ENCODE peak calls at places on chromosomes 16 and 17, in five cellular contexts. C is right lobe of liver, A is IMR-90, H is astrocyte of the cerebellum, E is AG09319. K is an unnamed sample.

GRCh38 chr17:16287563-16288027 is 65.7 kb downstream of the CENPV start:
- DNase-seq in H (peak), C (no peak), E (peak), A (peak), K (no peak)

GRCh38 chr17:59093702-59094231 is 12.9 kb downstream of the TRIM37 start:
- DNase-seq in C (no peak), H (peak), E (peak), A (peak), K (no peak)

GRCh38 chr16:53968896-53969295 is 264.9 kb downstream of the FTO start:
- DNase-seq in C (no peak), A (peak), E (no peak), H (no peak), K (no peak)

GRCh38 chr16:30949655-30950515 is 1.0 kb downstream of the ORAI3 start:
- DNase-seq in E (peak), A (peak), H (no peak), C (peak), K (no peak)

GRCh38 chr17:21042434-21043295 is at the start of gene USP22:
- DNase-seq in E (no peak), H (no peak), C (no peak), A (no peak), K (peak)

GRCh38 chr17:31015639-31016038 is 44.8 kb downstream of the RNF135 start:
- DNase-seq in E (no peak), H (no peak), C (no peak), A (no peak), K (no peak)

GRCh38 chr16:53093162-53093744 is 38.5 kb downstream of the CHD9 start:
- DNase-seq in E (no peak), C (no peak), H (no peak), A (no peak), K (no peak)

GRCh38 chr16:85347213-85347591 is 234.9 kb upstream of the CIBAR2 start:
- DNase-seq in A (no peak), H (no peak), C (no peak), E (no peak), K (no peak)

GRCh38 chr17:11986179-11986938 is 10.9 kb downstream of the ZNF18 start:
- DNase-seq in A (no peak), E (no peak), H (peak), C (peak), K (no peak)

GRCh38 chr17:82235775-82236141 is 6.9 kb downstream of the SLC16A3 start:
- DNase-seq in C (no peak), A (no peak), E (no peak), H (no peak), K (no peak)

GRCh38 chr17:2797632-2798031 is 1.4 kb downstream of the RAP1GAP2 start:
- DNase-seq in C (no peak), E (no peak), A (no peak), H (no peak), K (no peak)

GRCh38 chr16:86292171-86292775 is 218.1 kb upstream of the FOXF1 start:
- DNase-seq in H (no peak), E (no peak), A (no peak), C (no peak), K (no peak)

GRCh38 chr16:89033796-89034572 is 57.0 kb upstream of the CBFA2T3 start:
- DNase-seq in E (no peak), H (no peak), C (no peak), A (no peak), K (no peak)

DNA sequence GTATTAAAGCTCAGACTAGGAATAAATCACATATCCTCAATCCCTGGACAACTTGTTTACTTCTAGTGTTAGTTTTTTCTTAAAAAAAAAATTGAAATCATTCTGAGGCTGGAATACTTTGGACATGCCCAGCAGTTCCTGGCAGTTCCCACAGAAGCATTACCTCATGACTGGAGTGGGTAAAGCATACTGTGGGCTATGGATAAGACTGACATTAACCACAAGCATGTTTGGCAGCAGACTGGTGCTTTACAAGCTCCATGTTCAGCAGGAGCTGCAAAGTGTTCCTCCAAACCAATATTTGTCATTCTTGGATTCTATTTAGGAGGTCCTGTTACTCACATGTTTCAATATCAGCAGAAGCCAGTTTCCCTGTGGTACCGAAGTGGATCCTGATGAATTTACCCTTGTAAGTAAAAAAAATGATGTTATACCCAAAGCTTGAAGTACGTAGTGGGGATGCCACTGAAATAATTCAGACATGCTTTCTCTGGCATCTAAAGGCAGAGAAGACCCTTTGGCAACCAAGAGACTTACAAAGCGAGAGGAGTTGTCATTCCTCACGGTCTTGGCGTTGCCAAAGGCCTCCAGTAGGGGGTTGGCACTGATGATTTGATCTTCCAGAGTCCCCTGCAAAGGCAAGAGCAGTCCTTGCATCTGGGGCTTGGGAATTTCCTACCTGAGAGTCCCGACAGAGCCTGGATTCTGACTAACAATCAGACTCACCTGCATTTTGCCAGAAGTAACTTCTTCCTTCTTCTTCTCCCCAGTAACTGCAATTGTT is 4.9 kb downstream of the MYH1 start:
- DNase-seq in E (no peak), A (peak), H (peak), C (no peak), K (no peak)
- TF ChIP-seq CTCF in E (no peak), A (no peak), H (no peak), C (no peak), K (no peak)

DNA sequence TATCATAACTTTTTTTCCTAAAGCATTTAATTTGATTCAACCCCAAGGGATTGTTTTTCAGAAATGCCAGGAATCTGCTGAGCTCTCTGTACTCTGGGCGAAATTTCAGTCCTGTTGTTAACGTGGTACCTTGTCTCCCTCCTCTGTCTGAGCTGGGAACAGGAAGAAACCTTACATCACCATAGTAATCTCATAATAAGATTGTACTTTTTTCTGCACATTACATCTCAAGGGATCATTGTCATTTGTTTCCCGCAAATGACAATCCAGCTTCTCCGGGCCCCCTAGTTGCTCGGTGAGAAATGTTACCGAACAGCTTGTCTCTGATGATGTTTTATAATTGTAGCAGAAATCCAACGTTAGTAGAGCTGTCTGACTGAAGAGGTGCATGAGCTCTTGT is 152.7 kb upstream of the ERCC4 start:
- DNase-seq in A (no peak), E (no peak), C (no peak), H (peak), K (no peak)
- TF ChIP-seq CTCF in A (no peak), E (no peak), C (peak), H (peak), K (peak)

DNA sequence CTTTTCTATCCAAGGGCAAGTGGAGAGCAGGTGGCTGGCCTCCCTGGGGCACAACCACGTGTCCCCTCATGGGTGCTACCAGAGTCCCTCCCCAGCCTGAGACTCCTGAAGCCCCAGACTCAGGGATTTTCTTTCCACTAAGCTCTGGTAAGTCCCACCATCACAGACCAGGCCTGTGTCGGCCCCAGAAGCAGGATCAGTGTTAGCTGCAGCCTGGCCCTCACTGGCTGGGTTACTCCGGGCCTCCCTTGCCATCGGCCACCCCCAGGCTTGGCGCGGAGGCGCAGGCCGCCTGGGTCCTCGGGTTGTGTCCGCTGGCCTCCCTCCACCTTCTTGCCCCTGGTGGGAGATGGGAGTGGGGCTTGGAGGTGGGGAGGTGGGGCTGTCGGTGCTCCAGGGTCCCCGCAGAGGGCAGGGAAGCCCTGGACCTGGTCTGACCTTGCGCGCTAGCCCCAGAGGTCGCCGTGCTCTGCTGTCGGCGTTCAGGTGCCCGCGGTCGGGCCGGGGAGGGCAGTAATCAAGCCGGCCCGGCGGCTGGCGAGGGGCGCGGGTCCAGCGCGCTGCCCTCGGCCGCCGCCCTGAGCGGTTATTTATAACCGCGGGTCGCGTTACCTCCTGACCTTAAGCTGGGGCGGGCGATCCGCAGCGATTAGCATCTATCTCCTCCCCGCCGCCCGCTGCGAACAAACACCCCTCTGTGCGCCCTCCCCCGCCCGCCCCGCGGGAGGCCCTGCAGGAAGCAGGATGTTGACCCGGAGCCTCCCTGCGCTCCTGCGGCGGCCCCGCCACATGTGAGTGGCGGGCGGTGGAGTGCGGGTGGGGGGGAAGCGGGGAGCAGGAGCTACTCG is 78.1 kb upstream of the TOB1 start:
- DNase-seq in C (peak), A (peak), E (no peak), H (no peak), K (peak)
- TF ChIP-seq CTCF in C (no peak), A (no peak), E (no peak), H (no peak), K (peak)

GRCh38 chr17:22703786-22704441 is 1011.6 kb downstream of the KCNJ18 start:
- DNase-seq in A (no peak), H (no peak), E (no peak), C (no peak), K (no peak)
- TF ChIP-seq CTCF in A (no peak), H (no peak), E (no peak), C (peak), K (no peak)

DNA sequence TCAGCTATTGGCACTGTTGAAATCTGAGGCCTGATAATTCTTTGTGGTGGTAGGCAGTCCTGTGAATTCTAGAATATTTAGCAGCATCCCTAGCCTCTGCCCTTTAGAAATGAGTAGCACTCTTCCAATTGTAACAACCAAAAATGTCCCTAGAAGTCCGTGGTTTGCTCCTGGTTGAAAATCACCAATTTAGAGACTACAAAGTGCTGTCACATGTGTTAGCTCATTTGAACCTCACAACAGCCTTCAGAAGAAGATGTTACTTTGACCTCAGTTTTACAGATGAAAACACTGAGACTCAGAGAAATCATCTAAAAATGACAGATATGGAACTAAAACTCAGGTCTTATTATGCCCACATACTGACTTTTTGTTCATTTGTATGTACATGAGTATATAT is 103.2 kb downstream of the TANC2 start:
- DNase-seq in C (no peak), A (no peak), H (no peak), E (no peak), K (no peak)
- TF ChIP-seq CTCF in C (no peak), A (no peak), H (no peak), E (no peak), K (no peak)

GRCh38 chr17:40632206-40632605 is 15.4 kb downstream of the SMARCE1 start:
- DNase-seq in A (no peak), E (no peak), C (no peak), H (no peak), K (no peak)
- TF ChIP-seq CTCF in A (no peak), E (no peak), C (no peak), H (no peak), K (no peak)

GRCh38 chr17:41777157-41777578 is 9.3 kb downstream of the JUP start:
- DNase-seq in H (no peak), E (no peak), C (no peak), A (no peak), K (no peak)
- TF ChIP-seq CTCF in H (peak), E (no peak), C (peak), A (no peak), K (no peak)

GRCh38 chr16:80947708-80948615 is 58.7 kb downstream of the CMC2 start:
- DNase-seq in H (no peak), A (no peak), C (no peak), E (no peak), K (no peak)

GRCh38 chr16:80954985-80955384 is 51.7 kb downstream of the CMC2 start:
- DNase-seq in H (no peak), C (no peak), A (no peak), E (no peak), K (no peak)

GRCh38 chr16:80947239-80947638 is 59.4 kb downstream of the CMC2 start:
- DNase-seq in A (no peak), C (no peak), H (no peak), E (no peak), K (no peak)

GRCh38 chr16:80946481-80946880 is 60.2 kb downstream of the CMC2 start:
- DNase-seq in A (no peak), C (no peak), E (no peak), H (no peak), K (no peak)

DNA sequence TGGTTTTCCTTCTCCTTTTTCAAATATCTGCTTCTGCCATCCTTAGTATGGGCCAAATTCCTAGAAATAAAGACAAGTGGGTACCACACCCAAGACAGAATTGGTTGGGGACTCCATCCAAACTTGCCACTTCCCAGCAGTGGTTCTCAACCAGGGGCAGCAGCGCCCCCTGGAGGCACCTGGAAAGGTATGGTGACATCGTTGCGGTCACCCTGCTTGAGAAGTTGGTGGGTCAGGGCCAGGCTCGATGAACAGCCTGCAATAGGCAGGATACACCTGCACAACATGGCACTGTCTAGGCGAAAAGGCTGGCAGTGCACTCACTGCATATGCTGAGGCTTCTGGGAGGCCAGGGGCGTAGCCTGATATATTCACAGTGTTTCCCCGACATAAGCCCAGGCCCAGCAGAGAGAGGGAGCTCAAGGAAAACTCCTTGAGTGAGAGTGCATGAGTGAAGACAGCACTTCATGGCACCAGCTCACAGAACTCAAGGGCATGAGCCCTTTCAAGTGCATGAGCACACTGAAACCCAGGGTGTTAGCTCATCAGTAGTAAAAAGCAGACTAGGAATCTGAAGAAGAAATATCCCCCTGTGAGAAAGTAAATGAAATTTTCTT is 57.7 kb downstream of the CMC2 start:
- DNase-seq in H (no peak), C (no peak), E (no peak), A (peak), K (peak)
- TF ChIP-seq CTCF in H (peak), C (peak), E (peak), A (peak), K (peak)

GRCh38 chr17:8121531-8122390 is 2.1 kb downstream of the HES7 start:
- DNase-seq in A (peak), E (no peak), C (no peak), H (no peak), K (peak)
- TF ChIP-seq CTCF in A (peak), E (peak), C (peak), H (peak), K (peak)

K was measured in neural crest cell.